ENCODE peak calls at places on chromosome 14, in eight cellular contexts. G is amygdala, O is HEK293T, U is Caki2, W is ovary, K is EH, B is brain microvascular endothelial cell, V is M059J. F is an unnamed sample.

GRCh38 chr14:24674204-24674970 is 40.4 kb upstream of the GZMB start:
- DNase-seq in U (no peak), G (no peak), V (no peak), O (no peak), K (peak), B (no peak), W (no peak), F (no peak)

GRCh38 chr14:66281036-66281776 is 205.0 kb upstream of the CCDC196 start:
- DNase-seq in U (no peak), V (no peak), O (no peak), G (no peak), K (no peak), B (no peak), W (peak), F (no peak)

GRCh38 chr14:32509632-32510187 is 180.6 kb downstream of the AKAP6 start:
- DNase-seq in O (peak), U (peak), G (peak), B (peak), K (peak), V (peak), W (peak), F (no peak)

GRCh38 chr14:56002316-56002715 is 115.9 kb upstream of the PELI2 start:
- DNase-seq in B (peak), G (no peak), K (peak), O (no peak), U (no peak), V (no peak), W (no peak), F (no peak)

GRCh38 chr14:20742132-20742531 is 3.6 kb upstream of the EDDM3A start:
- DNase-seq in B (no peak), W (no peak), O (no peak), G (no peak), K (no peak), U (no peak), V (no peak), F (no peak)

GRCh38 chr14:55577229-55577628 is 2.8 kb upstream of the KTN1 start:
- DNase-seq in V (peak), B (no peak), K (peak), G (no peak), U (no peak), W (no peak), O (no peak), F (no peak)

GRCh38 chr14:60161176-60162107 is 3.8 kb downstream of the DHRS7 start:
- DNase-seq in K (no peak), G (no peak), W (no peak), U (no peak), V (no peak), O (no peak), B (no peak), F (no peak)

GRCh38 chr14:101665478-101666078 is 95.9 kb upstream of the PPP2R5C start:
- DNase-seq in B (peak), W (peak), G (no peak), O (peak), U (peak), V (peak), K (peak), F (peak)

GRCh38 chr14:37591941-37592287 is 3.1 kb downstream of the FOXA1 start:
- DNase-seq in B (no peak), V (no peak), O (no peak), W (no peak), K (no peak), U (no peak), G (no peak), F (no peak)

GRCh38 chr14:92670177-92670576 is 78.2 kb downstream of the LGMN start:
- DNase-seq in G (no peak), O (no peak), K (peak), V (no peak), B (no peak), U (no peak), W (no peak), F (no peak)

GRCh38 chr14:94904636-94905035 is 134.7 kb upstream of the GSC start:
- DNase-seq in B (peak), V (peak), W (no peak), U (no peak), G (no peak), O (no peak), K (peak), F (no peak)

F was measured in neural crest cell.